ENCODE peak calls at places on chromosomes 12 and 14, in nine cellular contexts. F, Z, L, W, X, A, M, I and J are unnamed samples.

GRCh38 chr12:49208661-49209060 is 19.8 kb upstream of the TUBA1A start:
- DNase-seq in F (no peak), Z (peak), L (no peak), W (no peak), X (no peak), A (no peak), M (no peak), I (no peak), J (no peak)

GRCh38 chr12:27003421-27004311 is 10.5 kb downstream of the TM7SF3 start:
- DNase-seq in F (no peak), Z (no peak), L (no peak), W (no peak), X (no peak), A (no peak), M (no peak), I (no peak), J (no peak)

GRCh38 chr12:122951406-122951805 is 14.9 kb downstream of the ABCB9 start:
- DNase-seq in F (peak), Z (no peak), L (no peak), W (no peak), X (peak), A (peak), M (peak), I (peak), J (no peak)

GRCh38 chr12:49893753-49894752 is 9.6 kb downstream of the FAIM2 start:
- DNase-seq in F (peak), Z (no peak), L (no peak), W (no peak), X (no peak), A (no peak), M (peak), I (peak), J (no peak)

GRCh38 chr14:71586131-71586893 is 345.9 kb upstream of the RGS6 start:
- DNase-seq in F (peak), Z (peak), L (no peak), W (peak), X (no peak), A (no peak), M (peak), I (no peak), J (no peak)

GRCh38 chr14:34997762-34998161 is 15.0 kb downstream of the SRP54 start:
- DNase-seq in F (no peak), Z (no peak), L (no peak), W (no peak), X (no peak), A (no peak), M (peak), I (no peak), J (no peak)

GRCh38 chr12:70252832-70253231 is 9.6 kb downstream of the CNOT2 start:
- DNase-seq in F (no peak), Z (no peak), L (no peak), W (no peak), X (no peak), A (no peak), M (peak), I (no peak), J (no peak)

GRCh38 chr12:131830335-131831020 is 2.3 kb downstream of the MMP17 start:
- DNase-seq in F (peak), Z (peak), L (peak), W (peak), X (peak), A (peak), M (peak), I (peak), J (peak)

GRCh38 chr12:89918172-89918880 is 209.7 kb upstream of the ATP2B1 start:
- DNase-seq in F (no peak), Z (no peak), L (no peak), W (no peak), X (peak), A (no peak), M (no peak), I (no peak), J (no peak)

GRCh38 chr14:105864116-105864515 is 337.7 kb downstream of the TMEM121 start:
- DNase-seq in F (no peak), Z (peak), L (no peak), W (no peak), X (no peak), A (no peak), M (no peak), I (no peak), J (no peak)

GRCh38 chr14:87233266-87233665 is 759.7 kb downstream of the GALC start:
- DNase-seq in F (peak), Z (no peak), L (no peak), W (no peak), X (no peak), A (no peak), M (no peak), I (no peak), J (no peak)

GRCh38 chr14:80638620-80639215 is 302.8 kb downstream of the CEP128 start:
- DNase-seq in F (peak), Z (no peak), L (no peak), W (no peak), X (no peak), A (peak), M (peak), I (peak), J (no peak)

GRCh38 chr12:56751712-56752598 is at the start of gene PRIM1:
- DNase-seq in F (peak), Z (peak), L (peak), W (peak), X (peak), A (peak), M (peak), I (peak), J (peak)
- TF ChIP-seq CTCF in F (no peak), Z (peak), L (peak), W (peak), X (no peak), A (peak), M (peak), I (no peak), J (no peak)

GRCh38 chr12:65881965-65882413 is 57.7 kb downstream of the HMGA2 start:
- DNase-seq in F (no peak), Z (peak), L (peak), W (peak), X (no peak), A (no peak), M (peak), I (no peak), J (no peak)
- TF ChIP-seq CTCF in F (peak), Z (peak), L (no peak), W (peak), X (no peak), A (peak), M (peak), I (no peak), J (no peak)

DNA sequence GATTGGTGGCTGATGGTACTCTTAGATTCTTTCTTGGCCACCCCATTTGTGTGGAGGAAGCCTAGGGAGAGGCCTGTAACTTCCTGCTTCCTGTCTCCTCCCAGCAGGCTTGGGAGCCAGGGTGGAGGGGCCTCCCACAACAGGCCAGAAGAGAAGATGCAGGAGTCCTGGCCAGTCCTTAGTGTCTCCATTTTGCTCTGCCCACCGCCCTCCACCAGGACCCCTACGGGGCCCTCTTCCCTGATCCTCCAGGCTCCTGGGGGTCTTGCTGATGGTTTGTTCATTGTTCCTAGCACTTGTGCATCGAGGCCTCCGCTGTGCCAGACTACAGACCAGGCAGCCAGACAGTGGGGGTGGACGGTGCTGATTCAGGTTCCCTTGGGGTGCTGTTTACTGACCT is 6.8 kb downstream of the TSPAN9 start:
- DNase-seq in F (no peak), Z (no peak), L (no peak), W (no peak), X (no peak), A (no peak), M (peak), I (no peak), J (no peak)
- TF ChIP-seq CTCF in F (no peak), Z (no peak), L (no peak), W (no peak), X (no peak), A (no peak), M (no peak), I (no peak), J (no peak)

GRCh38 chr12:4115570-4115969 is 158.0 kb upstream of the CCND2 start:
- DNase-seq in F (no peak), Z (no peak), L (no peak), W (no peak), X (no peak), A (no peak), M (no peak), I (no peak), J (no peak)
- TF ChIP-seq CTCF in F (no peak), Z (no peak), L (no peak), W (no peak), X (no peak), A (no peak), M (no peak), I (peak), J (no peak)

DNA sequence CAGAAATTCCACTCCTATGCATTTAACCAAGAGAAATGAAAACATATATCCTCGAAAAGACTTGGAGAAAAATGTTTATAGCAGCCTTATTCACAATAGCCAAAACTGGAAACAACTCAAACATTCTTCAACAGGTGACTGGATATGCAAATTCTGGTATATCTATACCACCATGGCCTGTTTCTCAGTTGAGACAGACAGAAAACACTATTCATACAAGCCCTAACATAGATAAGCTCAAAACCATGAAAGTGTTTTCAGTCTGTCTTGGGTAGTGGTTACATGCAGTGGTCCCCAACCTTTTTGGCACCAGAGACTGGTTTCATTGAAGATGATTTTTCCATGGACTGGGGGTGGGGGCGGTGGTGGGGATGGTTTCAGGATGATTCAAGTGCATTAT is 83.8 kb downstream of the SRGAP1 start:
- DNase-seq in F (no peak), Z (no peak), L (no peak), W (no peak), X (no peak), A (no peak), M (no peak), I (no peak), J (no peak)
- TF ChIP-seq CTCF in F (no peak), Z (no peak), L (no peak), W (no peak), X (no peak), A (no peak), M (no peak), I (no peak), J (no peak)

DNA sequence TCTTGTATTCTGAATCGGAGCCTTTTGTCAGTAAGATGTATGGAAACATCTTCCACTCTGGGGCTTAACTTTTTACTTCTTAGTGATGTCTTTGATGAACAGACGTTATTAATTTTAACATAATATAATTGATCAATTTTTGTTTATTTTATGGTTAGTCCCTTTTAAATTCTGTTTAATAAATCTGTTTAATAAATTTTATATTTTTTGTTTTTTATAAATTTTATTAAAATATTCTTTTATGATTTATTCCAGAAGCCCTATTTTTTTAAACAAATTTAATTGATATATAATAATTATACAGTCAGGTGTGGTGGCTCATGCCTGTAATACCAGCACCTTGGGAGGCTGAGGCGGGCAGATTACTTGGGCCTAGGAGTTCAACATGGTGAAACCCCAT is 235.1 kb downstream of the AEBP2 start:
- DNase-seq in F (no peak), Z (no peak), L (no peak), W (no peak), X (no peak), A (no peak), M (no peak), I (no peak), J (no peak)
- TF ChIP-seq CTCF in F (no peak), Z (no peak), L (no peak), W (no peak), X (no peak), A (no peak), M (no peak), I (no peak), J (no peak)

GRCh38 chr12:5944053-5944452 is 1.0 kb downstream of the ANO2 start:
- DNase-seq in F (no peak), Z (no peak), L (no peak), W (no peak), X (no peak), A (no peak), M (no peak), I (no peak), J (no peak)

GRCh38 chr12:5948696-5949095 is 3.6 kb upstream of the ANO2 start:
- DNase-seq in F (no peak), Z (no peak), L (no peak), W (no peak), X (no peak), A (no peak), M (no peak), I (no peak), J (no peak)

GRCh38 chr12:5946388-5946787 is 1.3 kb upstream of the ANO2 start:
- DNase-seq in F (no peak), Z (no peak), L (no peak), W (no peak), X (no peak), A (no peak), M (no peak), I (no peak), J (no peak)

GRCh38 chr12:5944688-5945070 is 380 bp downstream of the ANO2 start:
- DNase-seq in F (no peak), Z (no peak), L (no peak), W (no peak), X (no peak), A (no peak), M (no peak), I (no peak), J (no peak)

GRCh38 chr12:5945071-5946008 is at the start of gene ANO2:
- DNase-seq in F (peak), Z (no peak), L (peak), W (no peak), X (no peak), A (no peak), M (no peak), I (no peak), J (no peak)
- TF ChIP-seq CTCF in F (no peak), Z (no peak), L (no peak), W (no peak), X (no peak), A (no peak), M (no peak), I (no peak), J (no peak)